ENCODE peak calls at places on chromosomes 4 and X, in ten cellular contexts. One of them, this sample, is unnamed.

GRCh38 chrX:40996886-40997530 is 88.2 kb upstream of the USP9X start:
- DNase-seq in mammary epithelial cell: peak; percentile 61
- DNase-seq in nephron progenitor cell: no peak
- DNase-seq in BJ: no peak
- DNase-seq in upper lobe of left lung: no peak
- DNase-seq in Calu3: peak; percentile 7
- DNase-seq in Panc1: no peak
- DNase-seq in colonic mucosa: no peak
- DNase-seq in heart left ventricle: no peak
- DNase-seq in SK-N-SH: peak; percentile 44
- DNase-seq in this sample: no peak

GRCh38 chr4:6840062-6840976 is 57.8 kb downstream of the KIAA0232 start:
- DNase-seq in heart left ventricle: peak; percentile 45
- DNase-seq in nephron progenitor cell: peak; percentile 6
- DNase-seq in colonic mucosa: no peak
- DNase-seq in mammary epithelial cell: no peak
- DNase-seq in Calu3: no peak
- DNase-seq in SK-N-SH: no peak
- DNase-seq in upper lobe of left lung: no peak
- DNase-seq in BJ: peak; percentile 11
- DNase-seq in Panc1: no peak
- DNase-seq in this sample: no peak

GRCh38 chrX:153766871-153767673 is 3.0 kb downstream of the PLXNB3 start:
- DNase-seq in mammary epithelial cell: no peak
- DNase-seq in colonic mucosa: no peak
- DNase-seq in Panc1: no peak
- DNase-seq in upper lobe of left lung: peak; percentile 75
- DNase-seq in BJ: no peak
- DNase-seq in Calu3: no peak
- DNase-seq in nephron progenitor cell: no peak
- DNase-seq in SK-N-SH: peak; percentile 38
- DNase-seq in heart left ventricle: peak; percentile 20
- DNase-seq in this sample: no peak

GRCh38 chr4:140764785-140765392 is 8.7 kb upstream of the TBC1D9 start:
- DNase-seq in Panc1: no peak
- DNase-seq in Calu3: no peak
- DNase-seq in upper lobe of left lung: no peak
- DNase-seq in BJ: no peak
- DNase-seq in SK-N-SH: no peak
- DNase-seq in nephron progenitor cell: no peak
- DNase-seq in mammary epithelial cell: peak; percentile 5
- DNase-seq in colonic mucosa: no peak
- DNase-seq in heart left ventricle: no peak
- DNase-seq in this sample: no peak

GRCh38 chrX:154398668-154399526 is 720 bp downstream of the RPL10 start:
- DNase-seq in Calu3: peak; percentile 88
- DNase-seq in BJ: no peak
- DNase-seq in nephron progenitor cell: peak; percentile 77
- DNase-seq in heart left ventricle: peak; percentile 92
- DNase-seq in mammary epithelial cell: peak; percentile 61
- DNase-seq in upper lobe of left lung: peak; percentile 89
- DNase-seq in Panc1: no peak
- DNase-seq in SK-N-SH: peak; percentile 62
- DNase-seq in colonic mucosa: peak; percentile 88
- DNase-seq in this sample: peak; percentile 94

GRCh38 chrX:31070057-31070468 is 1.8 kb downstream of the FTHL17 start:
- DNase-seq in mammary epithelial cell: peak; percentile 47
- DNase-seq in heart left ventricle: no peak
- DNase-seq in BJ: no peak
- DNase-seq in Panc1: no peak
- DNase-seq in colonic mucosa: no peak
- DNase-seq in SK-N-SH: no peak
- DNase-seq in nephron progenitor cell: no peak
- DNase-seq in Calu3: no peak
- DNase-seq in upper lobe of left lung: no peak
- DNase-seq in this sample: no peak

GRCh38 chr4:83660578-83660977 is 124.7 kb downstream of the GPAT3 start:
- DNase-seq in nephron progenitor cell: no peak
- DNase-seq in mammary epithelial cell: no peak
- DNase-seq in Panc1: no peak
- DNase-seq in SK-N-SH: no peak
- DNase-seq in BJ: no peak
- DNase-seq in upper lobe of left lung: no peak
- DNase-seq in Calu3: no peak
- DNase-seq in heart left ventricle: no peak
- DNase-seq in colonic mucosa: no peak
- DNase-seq in this sample: no peak

GRCh38 chr4:37827030-37827705 is 682 bp downstream of the PGM2 start:
- DNase-seq in nephron progenitor cell: no peak
- DNase-seq in heart left ventricle: no peak
- DNase-seq in Panc1: no peak
- DNase-seq in Calu3: peak; percentile 26
- DNase-seq in mammary epithelial cell: peak; percentile 65
- DNase-seq in colonic mucosa: peak; percentile 53
- DNase-seq in SK-N-SH: no peak
- DNase-seq in upper lobe of left lung: no peak
- DNase-seq in BJ: no peak
- DNase-seq in this sample: no peak

GRCh38 chr4:101451086-101451485 is 103.8 kb upstream of the PPP3CA start:
- DNase-seq in nephron progenitor cell: no peak
- DNase-seq in Panc1: no peak
- DNase-seq in BJ: no peak
- DNase-seq in upper lobe of left lung: no peak
- DNase-seq in SK-N-SH: no peak
- DNase-seq in Calu3: no peak
- DNase-seq in mammary epithelial cell: no peak
- DNase-seq in colonic mucosa: no peak
- DNase-seq in heart left ventricle: no peak
- DNase-seq in this sample: no peak

GRCh38 chrX:46913710-46914109 is 1.5 kb downstream of the JADE3 start:
- DNase-seq in Calu3: peak; percentile 5
- DNase-seq in Panc1: no peak
- DNase-seq in colonic mucosa: peak; percentile 18
- DNase-seq in heart left ventricle: peak; percentile 29
- DNase-seq in SK-N-SH: peak; percentile 21
- DNase-seq in mammary epithelial cell: peak; percentile 21
- DNase-seq in nephron progenitor cell: no peak
- DNase-seq in upper lobe of left lung: no peak
- DNase-seq in BJ: no peak
- DNase-seq in this sample: no peak

GRCh38 chr4:153143527-153144348 is 60.5 kb upstream of the TRIM2 start:
- DNase-seq in BJ: no peak
- DNase-seq in Panc1: no peak
- DNase-seq in mammary epithelial cell: peak; percentile 17
- DNase-seq in heart left ventricle: no peak
- DNase-seq in SK-N-SH: peak; percentile 82
- DNase-seq in nephron progenitor cell: no peak
- DNase-seq in colonic mucosa: peak; percentile 50
- DNase-seq in Calu3: peak; percentile 52
- DNase-seq in upper lobe of left lung: no peak
- DNase-seq in this sample: no peak

GRCh38 chr4:54709281-54709854 is 51.6 kb downstream of the KIT start:
- DNase-seq in BJ: no peak
- DNase-seq in SK-N-SH: no peak
- DNase-seq in Calu3: no peak
- DNase-seq in colonic mucosa: no peak
- DNase-seq in heart left ventricle: no peak
- DNase-seq in mammary epithelial cell: no peak
- DNase-seq in nephron progenitor cell: no peak
- DNase-seq in upper lobe of left lung: no peak
- DNase-seq in Panc1: no peak
- DNase-seq in this sample: no peak

GRCh38 chr4:54683616-54684346 is 26.0 kb downstream of the KIT start:
- DNase-seq in SK-N-SH: no peak
- DNase-seq in Calu3: peak; percentile 51
- DNase-seq in nephron progenitor cell: no peak
- DNase-seq in mammary epithelial cell: peak; percentile 56
- DNase-seq in Panc1: peak; percentile 13
- DNase-seq in upper lobe of left lung: no peak
- DNase-seq in colonic mucosa: no peak
- DNase-seq in BJ: no peak
- DNase-seq in heart left ventricle: no peak
- DNase-seq in this sample: no peak

GRCh38 chrX:107700317-107700774 is 72.0 kb downstream of the PRPS1 start:
- DNase-seq in Panc1: no peak
- DNase-seq in BJ: no peak
- DNase-seq in SK-N-SH: no peak
- DNase-seq in heart left ventricle: no peak
- DNase-seq in nephron progenitor cell: no peak
- DNase-seq in colonic mucosa: no peak
- DNase-seq in Calu3: no peak
- DNase-seq in mammary epithelial cell: peak; percentile 56
- DNase-seq in upper lobe of left lung: no peak
- DNase-seq in this sample: no peak

GRCh38 chrX:13074297-13075262 is 30.2 kb upstream of the FAM9C start:
- DNase-seq in mammary epithelial cell: no peak
- DNase-seq in heart left ventricle: no peak
- DNase-seq in upper lobe of left lung: no peak
- DNase-seq in nephron progenitor cell: no peak
- DNase-seq in Panc1: no peak
- DNase-seq in BJ: no peak
- DNase-seq in colonic mucosa: no peak
- DNase-seq in Calu3: no peak
- DNase-seq in SK-N-SH: no peak
- DNase-seq in this sample: no peak

GRCh38 chr4:67933755-67934154 is 29.5 kb downstream of the TMPRSS11A start:
- DNase-seq in BJ: no peak
- DNase-seq in mammary epithelial cell: no peak
- DNase-seq in SK-N-SH: no peak
- DNase-seq in colonic mucosa: no peak
- DNase-seq in Calu3: no peak
- DNase-seq in nephron progenitor cell: no peak
- DNase-seq in Panc1: no peak
- DNase-seq in upper lobe of left lung: no peak
- DNase-seq in heart left ventricle: no peak
- DNase-seq in this sample: no peak

GRCh38 chr4:159902648-159903047 is 799.8 kb downstream of the RAPGEF2 start:
- DNase-seq in SK-N-SH: peak; percentile 34
- DNase-seq in Calu3: no peak
- DNase-seq in colonic mucosa: no peak
- DNase-seq in upper lobe of left lung: no peak
- DNase-seq in heart left ventricle: no peak
- DNase-seq in mammary epithelial cell: no peak
- DNase-seq in nephron progenitor cell: no peak
- DNase-seq in BJ: no peak
- DNase-seq in Panc1: no peak
- DNase-seq in this sample: no peak

DNA sequence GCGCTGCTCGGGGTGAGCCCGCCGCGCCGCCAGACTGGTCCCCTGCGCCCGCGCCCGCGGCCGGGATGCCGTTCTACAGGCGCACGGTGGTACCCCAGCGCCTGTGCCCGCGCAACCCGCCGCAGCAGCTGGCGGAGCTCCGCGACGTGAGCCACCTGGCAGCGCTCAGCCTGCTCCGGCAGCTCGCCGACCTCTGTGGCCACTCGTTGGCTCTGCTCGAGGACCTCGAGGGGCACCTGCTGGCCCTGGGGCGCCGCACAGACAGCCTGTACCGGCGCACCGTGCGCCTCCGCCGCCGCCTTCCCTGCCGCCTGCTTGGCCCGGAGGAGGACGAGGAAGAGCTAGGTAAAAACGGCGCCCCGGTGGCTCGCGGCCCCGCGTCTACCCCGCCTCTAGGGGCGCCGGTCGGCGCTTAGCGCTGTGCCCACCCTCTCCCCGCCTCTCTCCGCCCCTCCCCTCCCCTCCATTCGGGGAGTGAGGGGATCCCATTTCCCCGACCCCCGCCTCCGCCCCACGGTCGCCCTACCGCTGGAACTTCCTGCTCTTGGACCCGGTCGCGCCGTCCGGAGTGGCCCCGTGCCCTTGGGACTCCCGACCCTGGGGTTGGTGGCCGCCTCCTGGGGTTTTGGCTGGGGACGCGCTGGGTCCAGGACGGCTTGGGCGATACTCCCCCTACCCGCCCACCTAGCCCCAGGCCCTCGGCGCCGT is 532 bp downstream of the NHSL2 start:
- DNase-seq in heart left ventricle: peak; percentile 30
- DNase-seq in nephron progenitor cell: peak; percentile 67
- DNase-seq in Panc1: no peak
- DNase-seq in upper lobe of left lung: peak; percentile 85
- DNase-seq in BJ: no peak
- DNase-seq in SK-N-SH: peak; percentile 53
- DNase-seq in Calu3: peak; percentile 54
- DNase-seq in colonic mucosa: no peak
- DNase-seq in mammary epithelial cell: no peak
- DNase-seq in this sample: no peak
- TF ChIP-seq CTCF in heart left ventricle: peak; percentile 27
- TF ChIP-seq CTCF in nephron progenitor cell: peak; percentile 43
- TF ChIP-seq CTCF in Panc1: peak; percentile 66
- TF ChIP-seq CTCF in upper lobe of left lung: no peak
- TF ChIP-seq CTCF in BJ: peak; percentile 37
- TF ChIP-seq CTCF in SK-N-SH: no peak
- TF ChIP-seq CTCF in Calu3: peak; percentile 37
- TF ChIP-seq CTCF in colonic mucosa: no peak
- TF ChIP-seq CTCF in mammary epithelial cell: no peak
- TF ChIP-seq CTCF in this sample: peak; percentile 58

GRCh38 chr4:175891863-175892262 is 79.8 kb upstream of the GPM6A start:
- DNase-seq in Panc1: peak; percentile 8
- DNase-seq in nephron progenitor cell: no peak
- DNase-seq in SK-N-SH: peak; percentile 1
- DNase-seq in BJ: no peak
- DNase-seq in upper lobe of left lung: no peak
- DNase-seq in Calu3: no peak
- DNase-seq in heart left ventricle: no peak
- DNase-seq in mammary epithelial cell: peak; percentile 2
- DNase-seq in colonic mucosa: no peak
- DNase-seq in this sample: no peak
- TF ChIP-seq CTCF in Panc1: peak; percentile 28
- TF ChIP-seq CTCF in nephron progenitor cell: peak; percentile 39
- TF ChIP-seq CTCF in SK-N-SH: peak; percentile 58
- TF ChIP-seq CTCF in BJ: peak; percentile 32
- TF ChIP-seq CTCF in upper lobe of left lung: no peak
- TF ChIP-seq CTCF in Calu3: no peak
- TF ChIP-seq CTCF in heart left ventricle: peak; percentile 53
- TF ChIP-seq CTCF in mammary epithelial cell: peak; percentile 17
- TF ChIP-seq CTCF in colonic mucosa: no peak
- TF ChIP-seq CTCF in this sample: peak; percentile 60

GRCh38 chr4:33650036-33650435 is 2594.3 kb downstream of the ARAP2 start:
- DNase-seq in nephron progenitor cell: no peak
- DNase-seq in Calu3: no peak
- DNase-seq in upper lobe of left lung: no peak
- DNase-seq in Panc1: no peak
- DNase-seq in SK-N-SH: no peak
- DNase-seq in mammary epithelial cell: no peak
- DNase-seq in BJ: no peak
- DNase-seq in colonic mucosa: no peak
- DNase-seq in heart left ventricle: no peak
- DNase-seq in this sample: no peak

GRCh38 chr4:33649015-33649414 is 2595.3 kb downstream of the ARAP2 start:
- DNase-seq in colonic mucosa: no peak
- DNase-seq in heart left ventricle: no peak
- DNase-seq in mammary epithelial cell: peak; percentile 1
- DNase-seq in upper lobe of left lung: no peak
- DNase-seq in SK-N-SH: no peak
- DNase-seq in Calu3: no peak
- DNase-seq in Panc1: no peak
- DNase-seq in nephron progenitor cell: no peak
- DNase-seq in BJ: no peak
- DNase-seq in this sample: no peak
- TF ChIP-seq CTCF in colonic mucosa: no peak
- TF ChIP-seq CTCF in heart left ventricle: peak; percentile 41
- TF ChIP-seq CTCF in mammary epithelial cell: no peak
- TF ChIP-seq CTCF in upper lobe of left lung: no peak
- TF ChIP-seq CTCF in SK-N-SH: peak; percentile 74
- TF ChIP-seq CTCF in Calu3: no peak
- TF ChIP-seq CTCF in Panc1: peak; percentile 18
- TF ChIP-seq CTCF in nephron progenitor cell: peak; percentile 16
- TF ChIP-seq CTCF in BJ: peak; percentile 82
- TF ChIP-seq CTCF in this sample: peak; percentile 81

GRCh38 chrX:65635824-65636223 is 31.6 kb upstream of the MSN start:
- DNase-seq in Calu3: no peak
- DNase-seq in BJ: no peak
- DNase-seq in SK-N-SH: no peak
- DNase-seq in heart left ventricle: no peak
- DNase-seq in upper lobe of left lung: no peak
- DNase-seq in mammary epithelial cell: no peak
- DNase-seq in nephron progenitor cell: no peak
- DNase-seq in Panc1: no peak
- DNase-seq in colonic mucosa: no peak
- DNase-seq in this sample: peak; percentile 3
- TF ChIP-seq CTCF in Calu3: no peak
- TF ChIP-seq CTCF in BJ: no peak
- TF ChIP-seq CTCF in SK-N-SH: no peak
- TF ChIP-seq CTCF in heart left ventricle: no peak
- TF ChIP-seq CTCF in upper lobe of left lung: no peak
- TF ChIP-seq CTCF in mammary epithelial cell: no peak
- TF ChIP-seq CTCF in nephron progenitor cell: no peak
- TF ChIP-seq CTCF in Panc1: peak; percentile 13
- TF ChIP-seq CTCF in colonic mucosa: no peak
- TF ChIP-seq CTCF in this sample: no peak